ENCODE peak calls at places on chromosomes 13 and 19, in six cellular contexts. J is GM23338, I is WTC11, R is GM12878, F is HepG2, Z is K562. D is an unnamed sample.

GRCh38 chr13:67147257-67148218 is 82.6 kb downstream of the PCDH9 start:
- DNase-seq in J (peak), I (no peak), R (no peak), F (no peak), Z (no peak), D (no peak)

GRCh38 chr13:20295956-20296355 is 63.8 kb upstream of the GJB6 start:
- DNase-seq in J (no peak), I (no peak), R (no peak), F (no peak), Z (no peak), D (no peak)

GRCh38 chr13:73082471-73082870 is 23.7 kb downstream of the KLF5 start:
- DNase-seq in J (no peak), I (no peak), R (no peak), F (no peak), Z (no peak), D (no peak)

GRCh38 chr13:39373108-39373507 is 229.9 kb downstream of the LHFPL6 start:
- DNase-seq in J (no peak), I (no peak), R (no peak), F (no peak), Z (no peak), D (no peak)

GRCh38 chr19:17579523-17580244 is 24.2 kb downstream of the COLGALT1 start:
- DNase-seq in J (peak), I (peak), R (no peak), F (no peak), Z (peak), D (peak)

GRCh38 chr13:21971662-21972635 is 301.1 kb downstream of the FGF9 start:
- DNase-seq in J (no peak), I (no peak), R (no peak), F (no peak), Z (no peak), D (no peak)

GRCh38 chr19:17327654-17328516 is 6.8 kb downstream of the ANO8 start:
- DNase-seq in J (peak), I (peak), R (no peak), F (peak), Z (peak), D (no peak)

GRCh38 chr13:95185851-95186250 is 115.4 kb downstream of the ABCC4 start:
- DNase-seq in J (no peak), I (no peak), R (no peak), F (no peak), Z (no peak), D (no peak)

GRCh38 chr13:36490055-36490454 is 57.8 kb downstream of the CCNA1 start:
- DNase-seq in J (no peak), I (no peak), R (no peak), F (no peak), Z (no peak), D (no peak)

GRCh38 chr19:48784527-48784926 is 26.3 kb downstream of the BCAT2 start:
- DNase-seq in J (no peak), I (no peak), R (no peak), F (no peak), Z (peak), D (no peak)

GRCh38 chr19:57242821-57243220 is 2.4 kb downstream of the ZNF805 start:
- DNase-seq in J (no peak), I (no peak), R (no peak), F (no peak), Z (no peak), D (no peak)

GRCh38 chr19:10918359-10918758 is 10.1 kb downstream of the YIPF2 start:
- DNase-seq in J (no peak), I (no peak), R (no peak), F (no peak), Z (no peak), D (no peak)

GRCh38 chr19:38319421-38320258 is at the start of gene KCNK6:
- DNase-seq in J (peak), I (peak), R (no peak), F (no peak), Z (no peak), D (peak)

GRCh38 chr19:9986787-9987281 is 23.5 kb downstream of the COL5A3 start:
- DNase-seq in J (peak), I (no peak), R (no peak), F (no peak), Z (no peak), D (no peak)

GRCh38 chr13:110714798-110715394 is 1.4 kb downstream of the ING1 start:
- DNase-seq in J (peak), I (peak), R (no peak), F (peak), Z (no peak), D (peak)

GRCh38 chr13:21683034-21683733 is 12.3 kb downstream of the FGF9 start:
- DNase-seq in J (no peak), I (no peak), R (no peak), F (no peak), Z (no peak), D (no peak)

GRCh38 chr19:40445945-40446784 is 2.0 kb upstream of the SERTAD3 start:
- DNase-seq in J (peak), I (peak), R (no peak), F (no peak), Z (peak), D (peak)

GRCh38 chr13:23292596-23292995 is 111.8 kb downstream of the SGCG start:
- DNase-seq in J (no peak), I (no peak), R (no peak), F (no peak), Z (no peak), D (no peak)

GRCh38 chr13:33524086-33524485 is 238.5 kb upstream of the STARD13 start:
- DNase-seq in J (no peak), I (no peak), R (no peak), F (no peak), Z (no peak), D (no peak)

GRCh38 chr19:51125421-51126075 is 842 bp downstream of the SIGLEC9 start:
- DNase-seq in J (no peak), I (no peak), R (no peak), F (no peak), Z (no peak), D (no peak)

GRCh38 chr19:18608805-18609716 is 2.5 kb upstream of the CRLF1 start:
- DNase-seq in J (no peak), I (no peak), R (no peak), F (no peak), Z (no peak), D (no peak)

GRCh38 chr19:45347570-45348366 is 7.2 kb downstream of the KLC3 start:
- DNase-seq in J (no peak), I (no peak), R (no peak), F (no peak), Z (no peak), D (no peak)

GRCh38 chr19:10184636-10185035 is 10.1 kb downstream of the DNMT1 start:
- DNase-seq in J (no peak), I (no peak), R (no peak), F (no peak), Z (no peak), D (no peak)

GRCh38 chr19:13097331-13098258 is 5.1 kb downstream of the LYL1 start:
- DNase-seq in J (peak), I (no peak), R (no peak), F (no peak), Z (peak), D (peak)

GRCh38 chr19:5059191-5059579 is 90.3 kb downstream of the KDM4B start:
- DNase-seq in J (no peak), I (no peak), R (no peak), F (no peak), Z (no peak), D (no peak)

GRCh38 chr19:48627865-48628314 is 8.6 kb downstream of the SPHK2 start:
- DNase-seq in J (no peak), I (no peak), R (no peak), F (no peak), Z (no peak), D (no peak)

GRCh38 chr13:81017525-81018152 is 676.7 kb upstream of the SPRY2 start:
- DNase-seq in J (peak), I (no peak), R (no peak), F (peak), Z (peak), D (no peak)

GRCh38 chr13:107551521-107551920 is 663.8 kb downstream of the LIG4 start:
- DNase-seq in J (no peak), I (no peak), R (no peak), F (no peak), Z (no peak), D (no peak)

GRCh38 chr19:39599116-39599515 is 3.2 kb upstream of the LGALS13 start:
- DNase-seq in J (peak), I (peak), R (no peak), F (peak), Z (peak), D (peak)

GRCh38 chr19:18543814-18544475 is 572 bp upstream of the FKBP8 start:
- DNase-seq in J (peak), I (peak), R (peak), F (peak), Z (peak), D (no peak)

GRCh38 chr19:48487944-48488343 is 18.8 kb downstream of the CYTH2 start:
- DNase-seq in J (no peak), I (no peak), R (no peak), F (peak), Z (no peak), D (no peak)

GRCh38 chr13:112806761-112807652 is 117.2 kb downstream of the ATP11A start:
- DNase-seq in J (no peak), I (no peak), R (no peak), F (no peak), Z (no peak), D (no peak)

GRCh38 chr13:40970803-40971202 is 48.3 kb downstream of the ELF1 start:
- DNase-seq in J (no peak), I (no peak), R (no peak), F (no peak), Z (no peak), D (no peak)

GRCh38 chr13:40971321-40971720 is 47.8 kb downstream of the ELF1 start:
- DNase-seq in J (no peak), I (no peak), R (no peak), F (no peak), Z (no peak), D (no peak)

GRCh38 chr13:40975441-40975840 is 43.7 kb downstream of the ELF1 start:
- DNase-seq in J (no peak), I (no peak), R (no peak), F (no peak), Z (no peak), D (no peak)

GRCh38 chr13:40973409-40973808 is 45.7 kb downstream of the ELF1 start:
- DNase-seq in J (no peak), I (no peak), R (no peak), F (no peak), Z (no peak), D (no peak)

DNA sequence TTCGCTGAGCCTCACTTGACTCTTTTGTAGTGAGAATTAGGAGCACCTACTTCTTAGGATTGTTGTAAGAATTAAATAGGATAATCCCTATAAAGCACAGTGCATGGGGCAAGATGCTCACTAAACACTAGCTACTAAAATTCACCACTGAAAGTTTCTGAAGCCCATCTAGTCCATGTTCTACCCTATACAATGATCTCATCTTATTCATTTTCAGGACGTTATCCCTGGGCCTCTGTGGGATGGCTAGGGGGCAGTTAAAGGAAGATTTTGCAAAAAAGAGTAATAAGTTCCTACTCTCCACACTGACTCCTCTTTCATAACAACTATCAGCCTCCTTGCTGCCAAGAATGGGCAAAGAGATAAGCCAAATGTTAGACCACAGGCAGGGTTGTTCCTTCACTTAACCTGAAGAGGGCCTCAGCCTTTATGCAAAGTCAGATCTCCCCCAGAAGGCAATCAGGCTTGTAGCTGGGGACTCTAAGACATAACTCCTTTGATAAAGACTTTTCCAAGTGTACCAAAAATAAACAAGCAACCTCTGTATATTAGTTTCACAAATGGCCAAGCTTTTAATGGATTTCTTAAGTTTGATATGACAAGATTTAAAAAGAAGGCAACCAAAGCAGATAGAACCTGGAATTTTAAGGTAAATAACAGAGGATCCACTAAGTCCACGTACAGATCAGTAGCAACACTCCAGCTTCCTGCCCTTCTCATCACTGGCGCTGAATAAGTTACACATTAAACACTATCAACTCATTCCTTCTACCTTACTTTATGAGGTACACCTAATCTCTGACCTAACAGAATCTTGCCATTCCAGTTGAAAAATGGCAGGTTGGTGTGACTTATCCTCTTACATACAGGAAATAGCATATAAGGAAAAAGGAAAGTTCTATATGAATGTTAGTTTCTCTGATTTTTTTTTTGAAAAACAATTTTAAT is 44.4 kb downstream of the ELF1 start:
- DNase-seq in J (peak), I (no peak), R (no peak), F (peak), Z (peak), D (no peak)
- TF ChIP-seq CREB1 in J (no peak), I (no peak), R (no peak), F (no peak), Z (no peak), D (no peak)

GRCh38 chr13:76379341-76380105 is 506.7 kb downstream of the KCTD12 start:
- DNase-seq in J (no peak), I (no peak), R (no peak), F (no peak), Z (no peak), D (no peak)

GRCh38 chr13:76383671-76384461 is 502.3 kb downstream of the KCTD12 start:
- DNase-seq in J (no peak), I (no peak), R (no peak), F (no peak), Z (no peak), D (no peak)

GRCh38 chr13:76378767-76379166 is 507.4 kb downstream of the KCTD12 start:
- DNase-seq in J (no peak), I (no peak), R (no peak), F (no peak), Z (no peak), D (no peak)

GRCh38 chr13:76385606-76386005 is 500.6 kb downstream of the KCTD12 start:
- DNase-seq in J (no peak), I (no peak), R (no peak), F (no peak), Z (no peak), D (no peak)

GRCh38 chr13:76380436-76381065 is 505.7 kb downstream of the KCTD12 start:
- DNase-seq in J (no peak), I (no peak), R (no peak), F (no peak), Z (no peak), D (no peak)
- TF ChIP-seq CREB1 in J (no peak), I (no peak), R (no peak), F (no peak), Z (no peak), D (no peak)

DNA sequence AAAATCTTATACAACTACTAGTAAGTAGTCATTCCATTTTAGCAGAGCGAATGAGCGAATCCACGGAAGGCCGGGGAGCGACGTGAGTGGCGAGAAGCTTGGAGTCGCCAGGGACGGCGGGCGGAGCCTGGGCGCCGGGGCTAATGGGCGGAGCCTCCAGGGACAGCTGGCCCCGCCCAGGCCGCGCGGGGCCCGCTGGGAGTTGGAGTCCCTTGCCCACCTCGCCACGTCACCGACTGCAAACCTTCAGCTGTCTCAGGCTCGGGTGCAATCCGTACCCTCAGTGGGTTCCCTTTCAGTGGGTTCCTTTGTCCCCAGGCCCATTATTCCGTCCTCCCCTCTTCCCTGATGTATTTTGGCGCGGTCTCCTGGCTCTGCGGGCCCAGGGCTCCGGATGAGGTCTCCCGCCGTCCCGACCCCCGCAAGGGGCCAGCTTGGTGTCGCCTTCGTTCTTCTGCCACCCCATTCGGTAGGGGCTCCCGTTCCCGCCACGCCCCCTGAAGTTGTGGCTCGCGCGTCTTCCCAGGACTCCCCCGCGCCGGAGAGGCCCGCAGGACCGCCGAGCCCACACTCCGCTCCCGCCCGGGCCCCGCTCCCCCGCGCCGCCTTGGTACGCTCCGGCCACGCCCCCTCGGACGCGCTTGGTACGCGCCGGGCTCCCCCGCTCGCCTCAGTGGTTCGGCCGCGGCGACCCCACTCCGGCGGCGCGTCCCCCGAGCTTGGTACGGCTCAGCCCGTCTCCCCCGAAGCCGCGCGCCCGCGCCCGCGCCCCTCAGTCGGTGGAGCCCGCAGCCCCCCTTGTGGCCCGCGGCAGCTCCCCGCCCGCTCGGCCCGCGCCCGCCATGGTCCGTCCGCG is at the start of gene PTOV1:
- DNase-seq in J (peak), I (peak), R (peak), F (peak), Z (peak), D (peak)
- TF ChIP-seq CREB1 in J (peak), I (peak), R (peak), F (peak), Z (peak), D (peak)

GRCh38 chr13:49746111-49746510 is 46.4 kb downstream of the KPNA3 start:
- DNase-seq in J (no peak), I (no peak), R (no peak), F (peak), Z (no peak), D (no peak)
- TF ChIP-seq CREB1 in J (no peak), I (no peak), R (no peak), F (no peak), Z (no peak), D (no peak)

DNA sequence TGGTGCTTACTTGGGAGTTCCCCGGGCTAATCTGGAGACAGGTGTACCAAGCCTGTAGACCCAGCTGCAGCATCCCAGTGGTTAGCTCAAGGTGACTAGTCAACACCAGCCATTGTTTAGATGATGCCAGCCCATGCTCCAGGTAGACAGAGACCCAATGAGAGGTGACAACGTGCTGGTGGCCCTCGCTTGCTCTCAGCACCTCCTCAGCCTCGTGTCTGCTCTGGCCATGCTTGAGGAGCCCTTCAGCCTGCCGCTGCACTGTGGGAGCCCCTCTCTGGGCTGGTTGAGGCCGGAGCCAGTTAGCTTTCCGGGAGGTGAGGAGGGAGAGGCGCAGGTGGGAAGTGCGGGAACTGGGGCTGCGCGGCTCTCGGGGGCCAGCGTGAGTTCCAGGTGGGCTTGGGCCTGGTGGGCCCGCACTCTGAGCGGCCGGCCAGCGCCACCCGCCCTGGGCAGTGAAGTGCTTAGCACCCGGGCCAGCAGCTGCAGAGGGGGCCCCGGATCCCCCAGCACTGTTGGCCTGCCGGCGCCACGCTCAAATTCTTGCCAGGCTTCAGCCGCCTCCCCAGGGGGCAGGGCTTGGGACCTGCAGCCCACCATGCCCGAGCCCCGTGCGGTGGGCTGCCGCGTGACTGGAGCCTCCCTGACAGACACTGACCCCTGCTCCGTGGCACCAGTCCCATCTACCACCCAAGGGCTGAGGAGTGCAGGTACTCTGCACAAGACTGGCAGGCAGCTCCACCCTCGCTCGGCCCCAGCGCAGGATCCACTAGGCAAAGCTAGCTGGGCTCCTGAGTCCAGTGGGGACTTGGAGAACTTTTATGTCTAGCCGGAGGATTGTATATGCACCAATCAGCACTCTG is 85.9 kb upstream of the VSTM2B start:
- DNase-seq in J (no peak), I (no peak), R (no peak), F (no peak), Z (no peak), D (no peak)
- TF ChIP-seq CREB1 in J (no peak), I (no peak), R (no peak), F (no peak), Z (no peak), D (no peak)

GRCh38 chr13:51501592-51502205 is 48.9 kb upstream of the INTS6 start:
- DNase-seq in J (no peak), I (no peak), R (no peak), F (no peak), Z (no peak), D (no peak)
- TF ChIP-seq CREB1 in J (no peak), I (no peak), R (no peak), F (no peak), Z (no peak), D (no peak)

GRCh38 chr19:21513651-21514050 is 8.2 kb downstream of the ZNF429 start:
- DNase-seq in J (no peak), I (no peak), R (no peak), F (no peak), Z (no peak), D (no peak)

GRCh38 chr19:21505459-21506393 is at the start of gene ZNF429:
- DNase-seq in J (peak), I (peak), R (peak), F (peak), Z (peak), D (peak)

DNA sequence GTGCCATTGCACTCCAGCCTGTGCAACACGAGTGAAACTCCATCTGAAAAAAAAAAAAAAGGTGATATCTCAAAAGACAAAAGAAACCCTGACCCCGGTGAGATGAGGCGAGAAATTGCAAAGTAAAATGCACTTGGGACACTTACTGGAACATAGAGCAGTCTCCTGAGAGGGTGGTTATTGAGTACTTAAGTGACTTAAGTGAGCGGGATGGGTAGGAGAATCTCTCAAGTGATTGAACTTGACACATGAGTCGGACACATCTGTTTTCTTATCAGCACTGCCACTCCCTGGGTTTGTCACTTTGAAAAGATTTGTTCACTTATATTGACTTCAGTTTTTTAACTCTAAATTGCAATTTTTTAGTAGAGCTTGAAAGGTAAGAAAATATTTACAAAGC is 2.8 kb downstream of the ZNF429 start:
- DNase-seq in J (no peak), I (no peak), R (no peak), F (no peak), Z (no peak), D (no peak)
- TF ChIP-seq CREB1 in J (no peak), I (no peak), R (no peak), F (no peak), Z (no peak), D (no peak)

GRCh38 chr13:25732146-25732865 is 319.5 kb downstream of the SHISA2 start:
- DNase-seq in J (no peak), I (no peak), R (no peak), F (no peak), Z (no peak), D (no peak)
- TF ChIP-seq CREB1 in J (no peak), I (no peak), R (no peak), F (no peak), Z (no peak), D (no peak)

D was measured in H1.